ENCODE peak calls at places on chromosome X, in six cellular contexts. One of them, this sample, is unnamed.

GRCh38 chrX:102959471-102959870 is 22.4 kb downstream of the RAB40AL start:
- DNase-seq in activated CD4-positive, CD25-positive, alpha-beta regulatory T cell treated with anti-CD3 and anti-CD28 coated beads, Interleukin-2, amount 50 U/mL, for 72 hours: no peak
- DNase-seq in stimulated activated CD8-positive, alpha-beta memory T cell treated with anti-CD3 and anti-CD28 coated beads, Interleukin-15, amount 100 ng/mL, for 4 hours: no peak
- DNase-seq in stimulated activated CD4-positive, alpha-beta T cell treated with anti-CD3 and anti-CD28 coated beads, TNF-alpha, amount 100 ng/mL, for 48 hours: no peak
- DNase-seq in endothelial cell: no peak
- DNase-seq in Caco-2: no peak
- DNase-seq in this sample: no peak

GRCh38 chrX:2406891-2407518 is 93.8 kb downstream of the DHRSX start:
- DNase-seq in endothelial cell: no peak
- DNase-seq in stimulated activated CD4-positive, alpha-beta T cell treated with anti-CD3 and anti-CD28 coated beads, TNF-alpha, amount 100 ng/mL, for 48 hours: no peak
- DNase-seq in activated CD4-positive, CD25-positive, alpha-beta regulatory T cell treated with anti-CD3 and anti-CD28 coated beads, Interleukin-2, amount 50 U/mL, for 72 hours: no peak
- DNase-seq in Caco-2: no peak
- DNase-seq in stimulated activated CD8-positive, alpha-beta memory T cell treated with anti-CD3 and anti-CD28 coated beads, Interleukin-15, amount 100 ng/mL, for 4 hours: no peak
- DNase-seq in this sample: no peak

GRCh38 chrX:49862093-49862492 is 17.2 kb upstream of the USP27X start:
- DNase-seq in endothelial cell: no peak
- DNase-seq in activated CD4-positive, CD25-positive, alpha-beta regulatory T cell treated with anti-CD3 and anti-CD28 coated beads, Interleukin-2, amount 50 U/mL, for 72 hours: no peak
- DNase-seq in Caco-2: peak
- DNase-seq in stimulated activated CD8-positive, alpha-beta memory T cell treated with anti-CD3 and anti-CD28 coated beads, Interleukin-15, amount 100 ng/mL, for 4 hours: no peak
- DNase-seq in stimulated activated CD4-positive, alpha-beta T cell treated with anti-CD3 and anti-CD28 coated beads, TNF-alpha, amount 100 ng/mL, for 48 hours: no peak
- DNase-seq in this sample: no peak

GRCh38 chrX:150926304-150926703 is 27.8 kb upstream of the CD99L2 start:
- DNase-seq in stimulated activated CD8-positive, alpha-beta memory T cell treated with anti-CD3 and anti-CD28 coated beads, Interleukin-15, amount 100 ng/mL, for 4 hours: no peak
- DNase-seq in Caco-2: no peak
- DNase-seq in stimulated activated CD4-positive, alpha-beta T cell treated with anti-CD3 and anti-CD28 coated beads, TNF-alpha, amount 100 ng/mL, for 48 hours: no peak
- DNase-seq in endothelial cell: no peak
- DNase-seq in activated CD4-positive, CD25-positive, alpha-beta regulatory T cell treated with anti-CD3 and anti-CD28 coated beads, Interleukin-2, amount 50 U/mL, for 72 hours: no peak
- DNase-seq in this sample: no peak

GRCh38 chrX:120302434-120302833 is 8.8 kb downstream of the TMEM255A start:
- DNase-seq in stimulated activated CD8-positive, alpha-beta memory T cell treated with anti-CD3 and anti-CD28 coated beads, Interleukin-15, amount 100 ng/mL, for 4 hours: no peak
- DNase-seq in endothelial cell: no peak
- DNase-seq in Caco-2: no peak
- DNase-seq in activated CD4-positive, CD25-positive, alpha-beta regulatory T cell treated with anti-CD3 and anti-CD28 coated beads, Interleukin-2, amount 50 U/mL, for 72 hours: no peak
- DNase-seq in stimulated activated CD4-positive, alpha-beta T cell treated with anti-CD3 and anti-CD28 coated beads, TNF-alpha, amount 100 ng/mL, for 48 hours: no peak
- DNase-seq in this sample: peak

GRCh38 chrX:57445046-57445445 is 146.8 kb upstream of the ZXDB start:
- DNase-seq in Caco-2: no peak
- DNase-seq in stimulated activated CD4-positive, alpha-beta T cell treated with anti-CD3 and anti-CD28 coated beads, TNF-alpha, amount 100 ng/mL, for 48 hours: no peak
- DNase-seq in endothelial cell: no peak
- DNase-seq in activated CD4-positive, CD25-positive, alpha-beta regulatory T cell treated with anti-CD3 and anti-CD28 coated beads, Interleukin-2, amount 50 U/mL, for 72 hours: no peak
- DNase-seq in stimulated activated CD8-positive, alpha-beta memory T cell treated with anti-CD3 and anti-CD28 coated beads, Interleukin-15, amount 100 ng/mL, for 4 hours: no peak
- DNase-seq in this sample: no peak

GRCh38 chrX:43963726-43964125 is 9.5 kb downstream of the NDP start:
- DNase-seq in stimulated activated CD4-positive, alpha-beta T cell treated with anti-CD3 and anti-CD28 coated beads, TNF-alpha, amount 100 ng/mL, for 48 hours: no peak
- DNase-seq in Caco-2: no peak
- DNase-seq in endothelial cell: no peak
- DNase-seq in stimulated activated CD8-positive, alpha-beta memory T cell treated with anti-CD3 and anti-CD28 coated beads, Interleukin-15, amount 100 ng/mL, for 4 hours: no peak
- DNase-seq in activated CD4-positive, CD25-positive, alpha-beta regulatory T cell treated with anti-CD3 and anti-CD28 coated beads, Interleukin-2, amount 50 U/mL, for 72 hours: no peak
- DNase-seq in this sample: no peak

GRCh38 chrX:9899640-9900075 is 67.5 kb upstream of the CLDN34 start:
- DNase-seq in endothelial cell: no peak
- DNase-seq in stimulated activated CD8-positive, alpha-beta memory T cell treated with anti-CD3 and anti-CD28 coated beads, Interleukin-15, amount 100 ng/mL, for 4 hours: no peak
- DNase-seq in activated CD4-positive, CD25-positive, alpha-beta regulatory T cell treated with anti-CD3 and anti-CD28 coated beads, Interleukin-2, amount 50 U/mL, for 72 hours: no peak
- DNase-seq in stimulated activated CD4-positive, alpha-beta T cell treated with anti-CD3 and anti-CD28 coated beads, TNF-alpha, amount 100 ng/mL, for 48 hours: no peak
- DNase-seq in Caco-2: no peak
- DNase-seq in this sample: no peak

This sample was measured in CD14-positive monocyte.